ENCODE peak calls at places on chromosomes 6 and 20, in six cellular contexts. L is Ammon's horn, D is nephron progenitor cell, Z is anterior cingulate cortex, J is RWPE1, C is breast epithelium. S is an unnamed sample.

GRCh38 chr20:53040678-53041674 is 68.8 kb downstream of the TSHZ2 start:
- DNase-seq in C (peak; percentile 54), J (peak; percentile 35), Z (peak; percentile 1), L (peak; percentile 25), D (no peak), S (no peak)

GRCh38 chr20:52410182-52410647 is 218.6 kb upstream of the ZFP64 start:
- DNase-seq in D (no peak), L (peak; percentile 16), Z (no peak), C (no peak), J (peak; percentile 23), S (peak; percentile 49)

GRCh38 chr6:37483917-37484785 is 15.5 kb downstream of the CCDC167 start:
- DNase-seq in L (peak; percentile 70), C (peak; percentile 64), D (peak; percentile 83), Z (peak; percentile 31), J (peak; percentile 68), S (no peak)

GRCh38 chr6:162056745-162057144 is 670.8 kb downstream of the PRKN start:
- DNase-seq in L (no peak), Z (no peak), C (no peak), J (no peak), D (peak; percentile 17), S (no peak)

GRCh38 chr6:132505158-132505557 is 7.8 kb downstream of the STX7 start:
- DNase-seq in J (no peak), L (peak; percentile 35), C (no peak), Z (no peak), D (no peak), S (no peak)

GRCh38 chr6:125101656-125102055 is 51.9 kb upstream of the TPD52L1 start:
- DNase-seq in C (no peak), D (no peak), L (no peak), Z (no peak), J (no peak), S (no peak)

GRCh38 chr6:81086931-81087330 is 665.5 kb downstream of the TENT5A start:
- DNase-seq in L (no peak), J (no peak), D (no peak), C (no peak), Z (no peak), S (no peak)

GRCh38 chr6:56437171-56437900 is 190.0 kb upstream of the COL21A1 start:
- DNase-seq in L (no peak), Z (no peak), C (no peak), D (no peak), J (peak; percentile 57), S (no peak)

GRCh38 chr20:59190509-59190908 is 26.9 kb downstream of the ZNF831 start:
- DNase-seq in J (no peak), L (peak; percentile 31), Z (no peak), C (no peak), D (no peak), S (no peak)